ENCODE peak calls at places on chromosome 14, in ten cellular contexts. A, K, V, O, N, G, T, L, E and B are unnamed samples.

GRCh38 chr14:104818714-104819161 is 17.8 kb downstream of the ZBTB42 start:
- DNase-seq in A (no peak), K (no peak), V (no peak), O (no peak), N (no peak), G (no peak), T (no peak), L (peak; percentile 26), E (no peak), B (no peak)

GRCh38 chr14:102323102-102323501 is 3.6 kb downstream of the ZNF839 start:
- DNase-seq in A (peak; percentile 91), K (peak; percentile 70), V (peak; percentile 59), O (peak; percentile 85), N (peak; percentile 88), G (peak; percentile 92), T (no peak), L (peak; percentile 50), E (peak; percentile 71), B (no peak)

GRCh38 chr14:22383515-22384166 is 205.4 kb downstream of the DAD1 start:
- DNase-seq in A (no peak), K (no peak), V (no peak), O (no peak), N (no peak), G (no peak), T (no peak), L (no peak), E (peak; percentile 48), B (no peak)

GRCh38 chr14:77562681-77563080 is 53.8 kb downstream of the SPTLC2 start:
- DNase-seq in A (peak; percentile 93), K (no peak), V (no peak), O (no peak), N (peak; percentile 42), G (peak; percentile 76), T (no peak), L (no peak), E (no peak), B (no peak)

GRCh38 chr14:62462996-62463395 is 582.3 kb downstream of the KCNH5 start:
- DNase-seq in A (no peak), K (no peak), V (no peak), O (no peak), N (no peak), G (peak; percentile 7), T (no peak), L (no peak), E (no peak), B (no peak)

GRCh38 chr14:21025374-21026151 is 702 bp upstream of the NDRG2 start:
- DNase-seq in A (peak; percentile 21), K (peak; percentile 47), V (no peak), O (peak; percentile 64), N (no peak), G (no peak), T (no peak), L (peak; percentile 95), E (peak; percentile 71), B (no peak)

GRCh38 chr14:100078997-100079561 is 13.9 kb downstream of the EVL start:
- DNase-seq in A (peak; percentile 93), K (no peak), V (no peak), O (no peak), N (peak; percentile 84), G (peak; percentile 49), T (peak; percentile 75), L (no peak), E (no peak), B (peak; percentile 98)

GRCh38 chr14:73634333-73634833 is 10.4 kb upstream of the DNAL1 start:
- DNase-seq in A (peak; percentile 36), K (no peak), V (no peak), O (no peak), N (no peak), G (peak; percentile 12), T (no peak), L (peak; percentile 69), E (peak; percentile 55), B (no peak)

GRCh38 chr14:70692210-70692609 is 50.5 kb downstream of the TTC9 start:
- DNase-seq in A (peak; percentile 14), K (no peak), V (no peak), O (peak; percentile 17), N (no peak), G (no peak), T (no peak), L (no peak), E (peak; percentile 66), B (no peak)

GRCh38 chr14:99685061-99685995 is 1.2 kb downstream of the CYP46A1 start:
- DNase-seq in A (no peak), K (no peak), V (no peak), O (no peak), N (no peak), G (no peak), T (no peak), L (peak; percentile 33), E (no peak), B (no peak)

DNA sequence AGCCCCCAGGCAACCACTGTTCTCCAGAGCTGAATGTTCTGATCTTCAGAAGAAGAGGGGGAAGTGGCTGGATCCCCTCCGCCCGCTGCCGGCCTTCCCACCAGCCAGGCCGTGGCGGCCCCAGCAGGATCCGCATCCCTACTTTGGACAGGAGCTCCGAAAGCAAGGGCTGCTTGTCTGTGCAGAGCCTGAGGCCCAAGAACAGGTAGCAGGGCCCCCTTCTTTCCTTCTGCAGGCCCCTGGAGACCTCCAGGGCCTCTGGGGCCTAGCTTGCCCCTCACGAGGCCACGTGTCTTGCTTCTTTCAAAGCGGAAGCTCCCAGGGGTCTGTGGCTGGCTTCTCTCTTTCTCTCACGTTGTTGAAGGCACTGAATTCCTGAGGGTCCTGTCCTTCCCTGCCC is 13.2 kb downstream of the PGF start:
- DNase-seq in A (no peak), K (no peak), V (no peak), O (no peak), N (no peak), G (no peak), T (no peak), L (no peak), E (no peak), B (no peak)
- H3K4me3 ChIP-seq in A (no peak overlapping the region), K (no peak overlapping the region), V (no peak overlapping the region), O (no peak overlapping the region), N (no peak overlapping the region), G (no peak overlapping the region), T (peak overlapping the region; percentile 40), L (no peak overlapping the region), E (peak overlapping the region; percentile 9), B (no peak overlapping the region)

DNA sequence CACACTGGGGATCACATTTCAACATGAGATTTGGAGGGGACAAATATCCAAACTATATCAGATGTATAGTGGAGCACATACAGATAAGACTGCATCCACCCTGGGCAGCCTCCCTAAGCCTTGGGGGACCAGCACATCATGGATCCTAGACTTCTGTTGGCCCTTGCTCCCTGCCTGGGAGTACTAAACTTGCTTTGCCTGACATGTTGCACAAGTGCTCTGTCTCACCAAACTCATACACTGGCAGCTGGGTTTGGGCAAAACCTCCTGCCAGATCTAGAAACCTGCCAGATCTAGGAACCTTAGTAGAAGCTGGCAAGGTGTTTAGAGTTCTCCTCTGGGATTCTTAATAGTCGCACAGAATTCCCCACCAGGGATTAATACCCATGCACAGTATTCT is 18.4 kb upstream of the DHRS4 start:
- DNase-seq in A (no peak), K (no peak), V (no peak), O (no peak), N (no peak), G (no peak), T (no peak), L (no peak), E (no peak), B (no peak)
- H3K4me3 ChIP-seq in A (no peak overlapping the region), K (no peak overlapping the region), V (no peak overlapping the region), O (no peak overlapping the region), N (no peak overlapping the region), G (no peak overlapping the region), T (no peak overlapping the region), L (no peak overlapping the region), E (no peak overlapping the region), B (no peak overlapping the region)

GRCh38 chr14:69317392-69317755 is 57.4 kb downstream of the GALNT16 start:
- DNase-seq in A (no peak), K (no peak), V (no peak), O (no peak), N (no peak), G (no peak), T (no peak), L (no peak), E (no peak), B (no peak)
- H3K4me3 ChIP-seq in A (no peak overlapping the region), K (no peak overlapping the region), V (no peak overlapping the region), O (no peak overlapping the region), N (no peak overlapping the region), G (no peak overlapping the region), T (no peak overlapping the region), L (no peak overlapping the region), E (no peak overlapping the region), B (no peak overlapping the region)

GRCh38 chr14:61280092-61280525 is 1.0 kb downstream of the TMEM30B start:
- DNase-seq in A (no peak), K (peak; percentile 50), V (no peak), O (no peak), N (no peak), G (no peak), T (peak; percentile 34), L (no peak), E (no peak), B (no peak)
- H3K4me3 ChIP-seq in A (peak overlapping the region; percentile 48), K (peak overlapping the region; percentile 62), V (no peak overlapping the region), O (peak overlapping the region; percentile 50), N (no peak overlapping the region), G (peak overlapping the region; percentile 30), T (peak overlapping the region; percentile 66), L (peak overlapping the region; percentile 45), E (peak overlapping the region; percentile 65), B (no peak overlapping the region)

GRCh38 chr14:49972199-49972671 is 79.4 kb downstream of the ARF6 start:
- DNase-seq in A (peak; percentile 61), K (no peak), V (no peak), O (peak; percentile 60), N (peak; percentile 82), G (peak; percentile 80), T (no peak), L (no peak), E (no peak), B (peak; percentile 25)

GRCh38 chr14:49971156-49972141 is 78.6 kb downstream of the ARF6 start:
- DNase-seq in A (peak; percentile 43), K (no peak), V (no peak), O (no peak), N (peak; percentile 59), G (no peak), T (peak; percentile 31), L (no peak), E (no peak), B (peak; percentile 21)

GRCh38 chr14:49975286-49975685 is 82.4 kb downstream of the ARF6 start:
- DNase-seq in A (peak; percentile 95), K (no peak), V (peak; percentile 93), O (no peak), N (peak; percentile 93), G (peak; percentile 96), T (no peak), L (no peak), E (no peak), B (no peak)

GRCh38 chr14:49970474-49971147 is 77.7 kb downstream of the ARF6 start:
- DNase-seq in A (peak; percentile 87), K (no peak), V (no peak), O (peak; percentile 52), N (peak; percentile 63), G (peak; percentile 77), T (no peak), L (no peak), E (no peak), B (no peak)

DNA sequence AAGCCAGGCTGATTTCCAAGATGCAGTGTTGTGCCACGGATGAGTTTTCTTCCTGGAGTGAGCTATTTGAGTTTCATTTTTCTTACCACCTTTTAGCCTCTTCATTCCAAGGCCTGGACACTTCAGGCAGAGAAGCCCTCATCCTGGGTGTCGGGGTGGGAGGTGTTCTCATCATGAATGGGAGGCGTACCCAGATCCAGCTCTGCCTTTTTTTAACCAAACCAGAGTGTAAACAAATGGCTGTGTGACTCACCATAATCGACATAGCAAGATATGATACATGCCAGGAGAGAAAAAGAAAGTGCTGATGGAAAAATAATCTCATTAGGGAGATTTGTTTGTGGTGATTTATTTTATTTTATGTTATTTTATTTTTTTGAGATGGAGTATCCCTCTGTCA is 80.0 kb downstream of the ARF6 start:
- DNase-seq in A (peak; percentile 98), K (no peak), V (peak; percentile 71), O (peak; percentile 38), N (peak; percentile 83), G (peak; percentile 93), T (peak; percentile 17), L (peak; percentile 45), E (no peak), B (no peak)
- H3K4me3 ChIP-seq in A (no peak overlapping the region), K (no peak overlapping the region), V (no peak overlapping the region), O (no peak overlapping the region), N (peak overlapping the region; percentile 18), G (no peak overlapping the region), T (peak overlapping the region; percentile 31), L (no peak overlapping the region), E (peak overlapping the region; percentile 22), B (no peak overlapping the region)